ENCODE peak calls at places on chromosomes 2 and 18, in ten cellular contexts. One of them, this sample, is unnamed.

GRCh38 chr2:179556425-179556824 is 291.8 kb upstream of the SESTD1 start:
- DNase-seq in GM23248: no peak
- DNase-seq in lower lobe of right lung: no peak
- DNase-seq in adrenal gland: no peak
- DNase-seq in aorta: no peak
- DNase-seq in heart right ventricle: no peak
- DNase-seq in IMR-90: no peak
- DNase-seq in pancreas: no peak
- DNase-seq in fibroblast of pulmonary artery: no peak
- DNase-seq in cardiac muscle cell: no peak
- DNase-seq in this sample: no peak

GRCh38 chr18:2087877-2088673 is 483.2 kb downstream of the METTL4 start:
- DNase-seq in aorta: no peak
- DNase-seq in GM23248: no peak
- DNase-seq in adrenal gland: no peak
- DNase-seq in heart right ventricle: peak; percentile 31
- DNase-seq in lower lobe of right lung: no peak
- DNase-seq in pancreas: no peak
- DNase-seq in cardiac muscle cell: peak; percentile 91
- DNase-seq in fibroblast of pulmonary artery: peak; percentile 96
- DNase-seq in IMR-90: no peak
- DNase-seq in this sample: no peak

GRCh38 chr18:22267697-22268096 is 98.3 kb downstream of the GATA6 start:
- DNase-seq in lower lobe of right lung: no peak
- DNase-seq in pancreas: no peak
- DNase-seq in fibroblast of pulmonary artery: peak; percentile 34
- DNase-seq in cardiac muscle cell: peak; percentile 24
- DNase-seq in heart right ventricle: peak; percentile 70
- DNase-seq in adrenal gland: peak; percentile 79
- DNase-seq in aorta: no peak
- DNase-seq in IMR-90: no peak
- DNase-seq in GM23248: no peak
- DNase-seq in this sample: no peak

GRCh38 chr2:231011526-231011925 is 15.6 kb downstream of the SPATA3 start:
- DNase-seq in aorta: no peak
- DNase-seq in adrenal gland: no peak
- DNase-seq in pancreas: no peak
- DNase-seq in cardiac muscle cell: no peak
- DNase-seq in lower lobe of right lung: no peak
- DNase-seq in GM23248: no peak
- DNase-seq in heart right ventricle: no peak
- DNase-seq in IMR-90: no peak
- DNase-seq in fibroblast of pulmonary artery: no peak
- DNase-seq in this sample: no peak

GRCh38 chr2:129758461-129759185 is 220.8 kb upstream of the RAB6C start:
- DNase-seq in IMR-90: no peak
- DNase-seq in pancreas: peak; percentile 38
- DNase-seq in heart right ventricle: no peak
- DNase-seq in cardiac muscle cell: peak; percentile 5
- DNase-seq in aorta: peak; percentile 80
- DNase-seq in adrenal gland: peak; percentile 39
- DNase-seq in lower lobe of right lung: peak; percentile 73
- DNase-seq in fibroblast of pulmonary artery: no peak
- DNase-seq in GM23248: peak; percentile 41
- DNase-seq in this sample: peak; percentile 26

GRCh38 chr2:51472783-51473182 is 440.9 kb upstream of the NRXN1 start:
- DNase-seq in lower lobe of right lung: no peak
- DNase-seq in aorta: no peak
- DNase-seq in IMR-90: no peak
- DNase-seq in pancreas: no peak
- DNase-seq in adrenal gland: no peak
- DNase-seq in heart right ventricle: no peak
- DNase-seq in cardiac muscle cell: no peak
- DNase-seq in GM23248: no peak
- DNase-seq in fibroblast of pulmonary artery: no peak
- DNase-seq in this sample: no peak

GRCh38 chr2:73111300-73112025 is 1.3 kb downstream of the RAB11FIP5 start:
- DNase-seq in GM23248: peak; percentile 76
- DNase-seq in adrenal gland: peak; percentile 50
- DNase-seq in aorta: peak; percentile 53
- DNase-seq in cardiac muscle cell: peak; percentile 39
- DNase-seq in pancreas: no peak
- DNase-seq in IMR-90: no peak
- DNase-seq in lower lobe of right lung: no peak
- DNase-seq in fibroblast of pulmonary artery: no peak
- DNase-seq in heart right ventricle: no peak
- DNase-seq in this sample: peak; percentile 56

GRCh38 chr2:241112046-241112445 is 10.0 kb upstream of the MTERF4 start:
- DNase-seq in fibroblast of pulmonary artery: no peak
- DNase-seq in adrenal gland: no peak
- DNase-seq in GM23248: no peak
- DNase-seq in cardiac muscle cell: no peak
- DNase-seq in heart right ventricle: no peak
- DNase-seq in lower lobe of right lung: no peak
- DNase-seq in pancreas: no peak
- DNase-seq in IMR-90: no peak
- DNase-seq in aorta: no peak
- DNase-seq in this sample: no peak

GRCh38 chr2:143125647-143126046 is 3.6 kb upstream of the ARHGAP15 start:
- DNase-seq in lower lobe of right lung: no peak
- DNase-seq in IMR-90: no peak
- DNase-seq in GM23248: no peak
- DNase-seq in aorta: no peak
- DNase-seq in adrenal gland: no peak
- DNase-seq in cardiac muscle cell: no peak
- DNase-seq in heart right ventricle: no peak
- DNase-seq in pancreas: no peak
- DNase-seq in fibroblast of pulmonary artery: no peak
- DNase-seq in this sample: no peak

GRCh38 chr2:215888680-215889079 is 124.7 kb downstream of the MREG start:
- DNase-seq in aorta: no peak
- DNase-seq in GM23248: no peak
- DNase-seq in IMR-90: no peak
- DNase-seq in fibroblast of pulmonary artery: no peak
- DNase-seq in pancreas: no peak
- DNase-seq in heart right ventricle: no peak
- DNase-seq in cardiac muscle cell: no peak
- DNase-seq in adrenal gland: no peak
- DNase-seq in lower lobe of right lung: no peak
- DNase-seq in this sample: no peak

GRCh38 chr18:77138270-77138669 is 5.7 kb upstream of the MBP start:
- DNase-seq in IMR-90: no peak
- DNase-seq in lower lobe of right lung: no peak
- DNase-seq in GM23248: peak; percentile 32
- DNase-seq in aorta: no peak
- DNase-seq in fibroblast of pulmonary artery: no peak
- DNase-seq in pancreas: no peak
- DNase-seq in cardiac muscle cell: no peak
- DNase-seq in adrenal gland: no peak
- DNase-seq in heart right ventricle: no peak
- DNase-seq in this sample: no peak

GRCh38 chr18:59517446-59518171 is 158.5 kb upstream of the LMAN1 start:
- DNase-seq in IMR-90: peak; percentile 33
- DNase-seq in pancreas: no peak
- DNase-seq in cardiac muscle cell: peak; percentile 33
- DNase-seq in aorta: no peak
- DNase-seq in lower lobe of right lung: no peak
- DNase-seq in fibroblast of pulmonary artery: peak; percentile 46
- DNase-seq in adrenal gland: no peak
- DNase-seq in GM23248: peak; percentile 40
- DNase-seq in heart right ventricle: no peak
- DNase-seq in this sample: no peak

GRCh38 chr2:9757430-9758287 is 85.6 kb upstream of the TAF1B start:
- DNase-seq in pancreas: no peak
- DNase-seq in adrenal gland: no peak
- DNase-seq in lower lobe of right lung: no peak
- DNase-seq in cardiac muscle cell: peak; percentile 40
- DNase-seq in fibroblast of pulmonary artery: no peak
- DNase-seq in GM23248: peak; percentile 72
- DNase-seq in aorta: peak; percentile 46
- DNase-seq in heart right ventricle: no peak
- DNase-seq in IMR-90: peak; percentile 27
- DNase-seq in this sample: no peak

GRCh38 chr2:205321240-205321639 is 361.1 kb upstream of the NRP2 start:
- DNase-seq in cardiac muscle cell: peak; percentile 49
- DNase-seq in GM23248: peak; percentile 23
- DNase-seq in lower lobe of right lung: no peak
- DNase-seq in pancreas: no peak
- DNase-seq in aorta: no peak
- DNase-seq in adrenal gland: no peak
- DNase-seq in heart right ventricle: no peak
- DNase-seq in fibroblast of pulmonary artery: peak; percentile 55
- DNase-seq in IMR-90: peak; percentile 58
- DNase-seq in this sample: no peak

GRCh38 chr2:173165443-173166234 is 90.0 kb downstream of the MAP3K20 start:
- DNase-seq in fibroblast of pulmonary artery: no peak
- DNase-seq in aorta: no peak
- DNase-seq in cardiac muscle cell: no peak
- DNase-seq in adrenal gland: no peak
- DNase-seq in IMR-90: peak; percentile 34
- DNase-seq in pancreas: no peak
- DNase-seq in heart right ventricle: no peak
- DNase-seq in lower lobe of right lung: no peak
- DNase-seq in GM23248: no peak
- DNase-seq in this sample: no peak

DNA sequence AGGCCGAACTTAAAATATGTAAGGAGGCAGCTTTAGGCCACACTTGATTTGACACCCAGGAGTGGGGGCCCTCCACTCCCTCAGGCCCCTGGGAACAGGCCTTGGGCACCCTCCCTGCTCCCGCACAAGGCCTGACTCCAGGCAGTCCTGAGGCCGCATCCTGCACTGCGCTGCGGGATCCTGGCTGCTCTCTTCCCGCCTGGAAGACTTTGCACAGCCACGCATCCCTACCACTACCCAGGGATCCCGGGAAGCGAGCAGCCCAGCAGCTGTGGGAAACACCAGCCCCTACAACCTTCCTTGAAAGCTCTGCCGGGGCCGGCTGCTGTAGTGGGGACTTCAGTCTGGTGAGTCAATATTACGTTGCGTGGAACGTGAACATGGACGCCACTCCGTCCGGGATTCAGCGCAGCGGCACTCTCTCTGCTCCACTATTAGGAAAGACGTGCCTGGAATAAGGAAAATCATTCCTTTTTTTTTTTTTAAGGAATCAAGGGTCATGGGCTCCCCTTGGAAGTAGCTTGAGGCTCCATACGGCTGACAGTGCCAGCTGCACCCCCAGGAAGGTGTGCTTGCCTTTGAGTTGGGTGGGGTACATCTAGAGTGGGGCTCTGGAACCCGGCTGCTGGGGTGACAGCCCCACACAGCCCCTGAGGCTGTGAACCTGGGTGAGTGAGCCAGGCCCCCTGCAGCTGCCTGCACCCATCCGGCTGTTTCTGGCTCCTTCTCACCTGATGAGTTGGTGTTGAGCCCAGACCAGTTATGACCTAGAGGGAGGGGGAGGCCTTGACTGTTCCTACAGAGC is 119.1 kb upstream of the TMEM18 start:
- DNase-seq in fibroblast of pulmonary artery: no peak
- DNase-seq in heart right ventricle: no peak
- DNase-seq in GM23248: no peak
- DNase-seq in lower lobe of right lung: no peak
- DNase-seq in aorta: no peak
- DNase-seq in cardiac muscle cell: no peak
- DNase-seq in pancreas: no peak
- DNase-seq in adrenal gland: no peak
- DNase-seq in IMR-90: no peak
- DNase-seq in this sample: no peak
- H3K4me3 ChIP-seq in fibroblast of pulmonary artery: no peak overlapping the region
- H3K4me3 ChIP-seq in heart right ventricle: no peak overlapping the region
- H3K4me3 ChIP-seq in GM23248: no peak overlapping the region
- H3K4me3 ChIP-seq in lower lobe of right lung: no peak overlapping the region
- H3K4me3 ChIP-seq in aorta: no peak overlapping the region
- H3K4me3 ChIP-seq in cardiac muscle cell: no peak overlapping the region
- H3K4me3 ChIP-seq in pancreas: no peak overlapping the region
- H3K4me3 ChIP-seq in adrenal gland: no peak overlapping the region
- H3K4me3 ChIP-seq in IMR-90: no peak overlapping the region
- H3K4me3 ChIP-seq in this sample: no peak overlapping the region

DNA sequence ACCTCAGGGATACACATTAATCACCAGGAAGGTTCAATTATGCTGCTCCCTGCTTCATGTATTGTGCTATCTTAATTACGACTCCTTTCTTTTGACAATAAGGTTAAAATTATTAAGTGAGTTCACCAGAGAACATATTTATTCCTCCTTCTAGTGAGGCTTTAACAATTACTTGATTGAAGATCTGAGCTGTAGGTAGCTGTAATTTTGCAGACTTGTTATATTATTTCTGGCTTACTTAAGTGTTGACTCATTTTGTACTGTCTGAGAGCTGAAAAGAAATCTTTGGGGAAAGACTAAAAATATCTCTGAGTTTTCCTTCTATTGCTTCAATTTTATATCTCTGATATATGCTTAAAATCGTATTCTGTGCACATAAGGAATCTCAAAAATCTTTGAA is 119.9 kb downstream of the LRP1B start:
- DNase-seq in pancreas: no peak
- DNase-seq in heart right ventricle: no peak
- DNase-seq in fibroblast of pulmonary artery: no peak
- DNase-seq in adrenal gland: no peak
- DNase-seq in GM23248: peak; percentile 14
- DNase-seq in lower lobe of right lung: no peak
- DNase-seq in cardiac muscle cell: no peak
- DNase-seq in IMR-90: no peak
- DNase-seq in aorta: no peak
- DNase-seq in this sample: no peak
- H3K4me3 ChIP-seq in pancreas: no peak overlapping the region
- H3K4me3 ChIP-seq in heart right ventricle: no peak overlapping the region
- H3K4me3 ChIP-seq in fibroblast of pulmonary artery: no peak overlapping the region
- H3K4me3 ChIP-seq in adrenal gland: no peak overlapping the region
- H3K4me3 ChIP-seq in GM23248: no peak overlapping the region
- H3K4me3 ChIP-seq in lower lobe of right lung: no peak overlapping the region
- H3K4me3 ChIP-seq in cardiac muscle cell: no peak overlapping the region
- H3K4me3 ChIP-seq in IMR-90: no peak overlapping the region
- H3K4me3 ChIP-seq in aorta: no peak overlapping the region
- H3K4me3 ChIP-seq in this sample: no peak overlapping the region

DNA sequence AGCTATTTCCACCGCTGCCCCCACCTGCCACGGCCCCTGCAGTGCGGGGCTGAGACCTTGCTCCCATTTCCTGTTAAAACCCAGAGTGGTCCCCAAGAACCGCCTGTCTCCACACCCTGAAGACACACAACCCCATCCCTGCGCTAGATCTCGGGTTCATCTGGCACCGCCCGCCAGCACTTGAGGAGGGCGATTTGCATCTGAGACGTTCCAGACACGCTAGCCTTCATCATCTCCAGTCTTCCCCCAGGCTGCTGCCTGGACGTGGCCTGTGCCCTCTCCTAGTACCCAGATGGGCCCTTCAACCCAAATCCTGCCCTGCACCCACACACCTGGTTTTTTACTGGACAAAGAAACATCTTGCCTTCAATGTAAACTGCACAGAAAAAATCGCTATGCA is 49.8 kb downstream of the SLC66A2 start:
- DNase-seq in fibroblast of pulmonary artery: no peak
- DNase-seq in cardiac muscle cell: no peak
- DNase-seq in aorta: no peak
- DNase-seq in adrenal gland: no peak
- DNase-seq in GM23248: no peak
- DNase-seq in lower lobe of right lung: no peak
- DNase-seq in IMR-90: no peak
- DNase-seq in pancreas: no peak
- DNase-seq in heart right ventricle: no peak
- DNase-seq in this sample: no peak
- H3K4me3 ChIP-seq in fibroblast of pulmonary artery: no peak overlapping the region
- H3K4me3 ChIP-seq in cardiac muscle cell: no peak overlapping the region
- H3K4me3 ChIP-seq in aorta: no peak overlapping the region
- H3K4me3 ChIP-seq in adrenal gland: no peak overlapping the region
- H3K4me3 ChIP-seq in GM23248: no peak overlapping the region
- H3K4me3 ChIP-seq in lower lobe of right lung: no peak overlapping the region
- H3K4me3 ChIP-seq in IMR-90: no peak overlapping the region
- H3K4me3 ChIP-seq in pancreas: no peak overlapping the region
- H3K4me3 ChIP-seq in heart right ventricle: no peak overlapping the region
- H3K4me3 ChIP-seq in this sample: no peak overlapping the region

GRCh38 chr2:186687774-186688173 is 6.1 kb upstream of the FAM171B start:
- DNase-seq in heart right ventricle: no peak
- DNase-seq in lower lobe of right lung: no peak
- DNase-seq in aorta: no peak
- DNase-seq in cardiac muscle cell: no peak
- DNase-seq in fibroblast of pulmonary artery: peak; percentile 10
- DNase-seq in GM23248: no peak
- DNase-seq in IMR-90: peak; percentile 90
- DNase-seq in adrenal gland: no peak
- DNase-seq in pancreas: no peak
- DNase-seq in this sample: no peak
- H3K4me3 ChIP-seq in heart right ventricle: no peak overlapping the region
- H3K4me3 ChIP-seq in lower lobe of right lung: no peak overlapping the region
- H3K4me3 ChIP-seq in aorta: no peak overlapping the region
- H3K4me3 ChIP-seq in cardiac muscle cell: no peak overlapping the region
- H3K4me3 ChIP-seq in fibroblast of pulmonary artery: no peak overlapping the region
- H3K4me3 ChIP-seq in GM23248: no peak overlapping the region
- H3K4me3 ChIP-seq in IMR-90: no peak overlapping the region
- H3K4me3 ChIP-seq in adrenal gland: no peak overlapping the region
- H3K4me3 ChIP-seq in pancreas: no peak overlapping the region
- H3K4me3 ChIP-seq in this sample: no peak overlapping the region

This sample was measured in mucosa of descending colon.